ENCODE peak calls at places on chromosomes 4 and X, in nine cellular contexts. D is MCF 10A; E is NCI-H460; R is WTC11; J is HuH-7; X is CD4-positive, alpha-beta memory T cell; G is stimulated activated CD4-positive, alpha-beta T cell treated with anti-CD3 and anti-CD28 coated beads, Interleukin-15, amount 100 ng/mL, for 1 hour; A is GM23338; N is iris pigment epithelial cell. C is an unnamed sample.
A peak's percentile ranks its signal among the peaks of the same experiment; 100 is the strongest.

GRCh38 chr4:186149872-186150271 is 41.5 kb upstream of the CYP4V2 start:
- DNase-seq in J (no peak), N (peak; percentile 13), E (peak; percentile 36), D (peak; percentile 54), X (peak; percentile 28), A (peak; percentile 80), R (no peak), G (peak; percentile 12), C (peak; percentile 38)

GRCh38 chr4:94974773-94975172 is 217.0 kb downstream of the BMPR1B start:
- DNase-seq in R (no peak), J (no peak), D (peak; percentile 60), E (no peak), G (no peak), N (peak; percentile 64), A (no peak), X (no peak), C (peak; percentile 22)

GRCh38 chr4:164799410-164799809 is 45.5 kb downstream of the SMIM31 start:
- DNase-seq in E (no peak), N (no peak), X (no peak), R (no peak), A (peak; percentile 88), D (no peak), J (no peak), G (no peak), C (no peak)

GRCh38 chrX:13009256-13009655 is 34.3 kb downstream of the TMSB4X start:
- DNase-seq in E (no peak), A (no peak), D (peak; percentile 68), J (no peak), R (no peak), G (no peak), N (no peak), X (no peak), C (peak; percentile 79)

GRCh38 chrX:72180539-72180938 is 1.0 kb upstream of the PIN4 start:
- DNase-seq in N (no peak), X (no peak), A (no peak), J (no peak), G (no peak), D (no peak), R (no peak), E (no peak), C (no peak)

GRCh38 chrX:125150231-125150630 is 169.4 kb upstream of the TEX13C start:
- DNase-seq in A (no peak), G (no peak), N (peak; percentile 4), J (no peak), X (no peak), R (no peak), D (peak; percentile 10), E (no peak), C (peak; percentile 24)

GRCh38 chr4:75653845-75654503 is 19.2 kb downstream of the G3BP2 start:
- DNase-seq in D (peak; percentile 45), X (no peak), R (no peak), A (peak; percentile 74), J (peak; percentile 26), G (no peak), E (no peak), N (no peak), C (peak; percentile 24)

GRCh38 chrX:41667631-41668030 is 21.1 kb upstream of the GPR34 start:
- DNase-seq in G (no peak), A (no peak), N (peak; percentile 16), X (no peak), D (no peak), R (no peak), J (no peak), E (no peak), C (peak; percentile 10)

GRCh38 chr4:169439244-169439643 is 168.5 kb upstream of the SH3RF1 start:
- DNase-seq in N (peak; percentile 36), X (no peak), R (no peak), A (no peak), J (no peak), D (no peak), G (no peak), E (no peak), C (no peak)

GRCh38 chr4:173752610-173753009 is 222.6 kb upstream of the HAND2 start:
- DNase-seq in G (no peak), E (peak; percentile 29), A (peak; percentile 92), X (peak; percentile 2), N (peak; percentile 10), D (peak; percentile 65), R (peak; percentile 88), J (peak; percentile 25), C (peak; percentile 32)